ENCODE peak calls at places on chromosomes 7 and 10, in ten cellular contexts. One of them, this sample, is unnamed.

GRCh38 chr10:13089345-13089744 is 10.6 kb upstream of the OPTN start:
- DNase-seq in GM23338: no peak
- DNase-seq in adrenal gland: no peak
- DNase-seq in foreskin fibroblast: no peak
- DNase-seq in IMR-90: no peak
- DNase-seq in dorsolateral prefrontal cortex: no peak
- DNase-seq in breast epithelium: no peak
- DNase-seq in tibial artery: no peak
- DNase-seq in endodermal cell: no peak
- DNase-seq in heart right ventricle: no peak
- DNase-seq in this sample: no peak

GRCh38 chr10:5665380-5666323 is 743 bp downstream of the ASB13 start:
- DNase-seq in GM23338: peak; percentile 39
- DNase-seq in adrenal gland: peak; percentile 70
- DNase-seq in foreskin fibroblast: peak; percentile 65
- DNase-seq in IMR-90: no peak
- DNase-seq in dorsolateral prefrontal cortex: no peak
- DNase-seq in breast epithelium: no peak
- DNase-seq in tibial artery: no peak
- DNase-seq in endodermal cell: no peak
- DNase-seq in heart right ventricle: no peak
- DNase-seq in this sample: no peak

GRCh38 chr10:70055550-70055949 is 2.9 kb downstream of the MACROH2A2 start:
- DNase-seq in GM23338: no peak
- DNase-seq in adrenal gland: no peak
- DNase-seq in foreskin fibroblast: peak; percentile 53
- DNase-seq in IMR-90: peak; percentile 54
- DNase-seq in dorsolateral prefrontal cortex: no peak
- DNase-seq in breast epithelium: no peak
- DNase-seq in tibial artery: no peak
- DNase-seq in endodermal cell: no peak
- DNase-seq in heart right ventricle: no peak
- DNase-seq in this sample: peak; percentile 75

GRCh38 chr7:25158962-25159361 is 33.9 kb upstream of the CYCS start:
- DNase-seq in GM23338: no peak
- DNase-seq in adrenal gland: no peak
- DNase-seq in foreskin fibroblast: no peak
- DNase-seq in IMR-90: no peak
- DNase-seq in dorsolateral prefrontal cortex: no peak
- DNase-seq in breast epithelium: no peak
- DNase-seq in tibial artery: no peak
- DNase-seq in endodermal cell: no peak
- DNase-seq in heart right ventricle: no peak
- DNase-seq in this sample: no peak

GRCh38 chr10:34528320-34528719 is 286.8 kb downstream of the PARD3 start:
- DNase-seq in GM23338: peak; percentile 83
- DNase-seq in adrenal gland: peak; percentile 43
- DNase-seq in foreskin fibroblast: peak; percentile 69
- DNase-seq in IMR-90: peak; percentile 93
- DNase-seq in dorsolateral prefrontal cortex: no peak
- DNase-seq in breast epithelium: no peak
- DNase-seq in tibial artery: no peak
- DNase-seq in endodermal cell: peak; percentile 84
- DNase-seq in heart right ventricle: no peak
- DNase-seq in this sample: no peak

GRCh38 chr10:70776455-70777005 is 8.6 kb downstream of the TBATA start:
- DNase-seq in GM23338: no peak
- DNase-seq in adrenal gland: no peak
- DNase-seq in foreskin fibroblast: no peak
- DNase-seq in IMR-90: no peak
- DNase-seq in dorsolateral prefrontal cortex: no peak
- DNase-seq in breast epithelium: no peak
- DNase-seq in tibial artery: no peak
- DNase-seq in endodermal cell: peak; percentile 32
- DNase-seq in heart right ventricle: no peak
- DNase-seq in this sample: no peak

GRCh38 chr7:30171753-30172447 is 37.1 kb downstream of the MTURN start:
- DNase-seq in GM23338: no peak
- DNase-seq in adrenal gland: no peak
- DNase-seq in foreskin fibroblast: peak; percentile 66
- DNase-seq in IMR-90: peak; percentile 26
- DNase-seq in dorsolateral prefrontal cortex: no peak
- DNase-seq in breast epithelium: no peak
- DNase-seq in tibial artery: no peak
- DNase-seq in endodermal cell: no peak
- DNase-seq in heart right ventricle: no peak
- DNase-seq in this sample: no peak

GRCh38 chr7:85274452-85274851 is 87.6 kb upstream of the SEMA3D start:
- DNase-seq in GM23338: peak; percentile 14
- DNase-seq in adrenal gland: no peak
- DNase-seq in foreskin fibroblast: no peak
- DNase-seq in IMR-90: no peak
- DNase-seq in dorsolateral prefrontal cortex: no peak
- DNase-seq in breast epithelium: no peak
- DNase-seq in tibial artery: no peak
- DNase-seq in endodermal cell: no peak
- DNase-seq in heart right ventricle: no peak
- DNase-seq in this sample: no peak

GRCh38 chr10:119663866-119664698 is 12.9 kb downstream of the BAG3 start:
- DNase-seq in GM23338: no peak
- DNase-seq in adrenal gland: no peak
- DNase-seq in foreskin fibroblast: peak; percentile 43
- DNase-seq in IMR-90: no peak
- DNase-seq in dorsolateral prefrontal cortex: no peak
- DNase-seq in breast epithelium: no peak
- DNase-seq in tibial artery: no peak
- DNase-seq in endodermal cell: no peak
- DNase-seq in heart right ventricle: no peak
- DNase-seq in this sample: no peak

GRCh38 chr10:36683421-36683820 is 442.0 kb upstream of the ANKRD30A start:
- DNase-seq in GM23338: no peak
- DNase-seq in adrenal gland: no peak
- DNase-seq in foreskin fibroblast: no peak
- DNase-seq in IMR-90: no peak
- DNase-seq in dorsolateral prefrontal cortex: no peak
- DNase-seq in breast epithelium: no peak
- DNase-seq in tibial artery: no peak
- DNase-seq in endodermal cell: no peak
- DNase-seq in heart right ventricle: no peak
- DNase-seq in this sample: no peak

GRCh38 chr10:60281331-60281730 is 108.3 kb downstream of the ANK3 start:
- DNase-seq in GM23338: no peak
- DNase-seq in adrenal gland: no peak
- DNase-seq in foreskin fibroblast: peak; percentile 79
- DNase-seq in IMR-90: peak; percentile 80
- DNase-seq in dorsolateral prefrontal cortex: no peak
- DNase-seq in breast epithelium: no peak
- DNase-seq in tibial artery: no peak
- DNase-seq in endodermal cell: no peak
- DNase-seq in heart right ventricle: no peak
- DNase-seq in this sample: no peak

DNA sequence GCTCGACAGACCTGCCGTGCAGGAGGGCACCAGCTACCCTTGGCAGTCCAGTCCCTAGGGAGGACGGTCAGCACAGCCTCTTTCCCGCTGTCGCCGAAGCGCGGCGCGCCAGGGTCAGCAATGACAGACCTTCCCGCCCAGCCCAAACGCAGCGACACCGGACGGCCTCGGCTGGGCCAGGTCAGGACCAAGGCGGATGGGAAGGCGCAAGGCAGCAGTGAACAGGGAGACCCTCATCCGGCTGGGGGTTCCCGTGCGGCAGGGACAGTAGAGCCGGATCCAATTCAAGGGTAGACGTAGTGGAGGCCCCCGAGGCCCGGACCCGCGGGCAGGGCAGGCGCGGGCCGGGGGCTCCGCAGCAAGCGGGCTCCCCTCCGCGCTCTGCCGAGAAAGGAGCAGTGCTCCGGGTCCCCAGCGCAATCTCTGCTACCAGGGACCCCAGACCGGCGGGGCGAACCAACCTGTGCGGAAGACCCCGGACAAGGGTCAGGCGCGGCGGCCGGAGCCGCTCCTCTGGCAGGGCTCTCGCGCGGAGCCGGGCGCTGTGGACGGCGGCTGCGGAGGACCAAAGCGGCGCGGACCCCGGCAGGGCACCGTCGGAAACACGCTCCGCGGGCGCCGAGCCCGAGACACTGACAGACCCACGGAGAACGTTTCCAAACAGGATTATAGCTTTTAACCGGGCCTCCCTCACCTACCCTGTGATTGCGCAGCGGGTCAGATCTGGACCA is at the start of gene SEC31B:
- DNase-seq in GM23338: peak; percentile 76
- DNase-seq in adrenal gland: peak; percentile 66
- DNase-seq in foreskin fibroblast: peak; percentile 49
- DNase-seq in IMR-90: no peak
- DNase-seq in dorsolateral prefrontal cortex: peak; percentile 42
- DNase-seq in breast epithelium: no peak
- DNase-seq in tibial artery: no peak
- DNase-seq in endodermal cell: peak; percentile 92
- DNase-seq in heart right ventricle: peak; percentile 51
- DNase-seq in this sample: no peak
- H3K4me3 ChIP-seq in GM23338: peak within 1 kb of the TSS; percentile 74
- H3K4me3 ChIP-seq in adrenal gland: no peak within 1 kb of the TSS
- H3K4me3 ChIP-seq in foreskin fibroblast: peak within 1 kb of the TSS; percentile 39
- H3K4me3 ChIP-seq in IMR-90: peak within 1 kb of the TSS; percentile 10
- H3K4me3 ChIP-seq in dorsolateral prefrontal cortex: peak within 1 kb of the TSS; percentile 66
- H3K4me3 ChIP-seq in breast epithelium: peak within 1 kb of the TSS; percentile 38
- H3K4me3 ChIP-seq in tibial artery: peak within 1 kb of the TSS; percentile 39
- H3K4me3 ChIP-seq in endodermal cell: peak within 1 kb of the TSS; percentile 70
- H3K4me3 ChIP-seq in heart right ventricle: peak within 1 kb of the TSS; percentile 58
- H3K4me3 ChIP-seq in this sample: no peak within 1 kb of the TSS

DNA sequence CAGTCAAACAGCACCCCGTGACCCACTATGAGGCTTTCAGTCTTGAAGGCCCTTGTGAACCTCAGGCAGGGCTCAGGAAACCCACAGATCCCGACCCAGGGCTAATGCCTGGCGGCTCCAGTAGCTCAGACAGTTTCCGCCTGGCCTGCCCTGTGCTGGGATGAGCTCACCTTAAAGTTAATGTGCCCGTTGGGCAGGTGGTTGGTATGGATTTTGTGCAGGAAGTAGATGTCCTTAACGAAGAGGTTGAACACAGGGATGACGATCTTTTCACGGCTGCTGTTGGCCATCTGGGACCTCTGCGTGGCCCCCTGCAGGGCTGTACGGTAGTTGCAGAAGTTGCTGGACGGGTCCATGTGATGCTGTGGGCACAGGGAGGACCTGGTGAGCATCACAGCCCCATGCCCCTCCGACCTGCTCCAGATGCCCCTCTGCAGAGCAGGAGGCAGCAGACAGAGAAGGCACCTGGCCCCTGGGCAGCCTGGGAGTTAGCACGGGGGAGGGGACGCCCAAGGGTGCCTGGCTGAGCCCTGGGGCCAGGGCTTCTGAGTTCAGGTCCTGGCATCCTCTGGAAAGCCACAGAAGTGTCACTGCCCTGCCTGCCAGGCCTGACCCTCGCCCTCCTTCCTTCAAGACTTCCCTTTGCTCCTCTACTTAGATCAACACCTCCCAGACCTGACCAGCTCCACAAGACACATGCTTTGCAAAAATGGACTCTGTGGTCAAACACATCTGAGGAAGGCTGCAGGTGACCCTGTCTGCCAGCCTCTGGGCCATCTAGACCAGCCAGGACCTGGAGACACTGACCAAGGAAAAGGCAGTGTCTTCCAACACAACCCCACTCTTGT is 59.8 kb downstream of the CSGALNACT2 start:
- DNase-seq in GM23338: peak; percentile 42
- DNase-seq in adrenal gland: no peak
- DNase-seq in foreskin fibroblast: peak; percentile 45
- DNase-seq in IMR-90: no peak
- DNase-seq in dorsolateral prefrontal cortex: peak; percentile 17
- DNase-seq in breast epithelium: no peak
- DNase-seq in tibial artery: peak; percentile 14
- DNase-seq in endodermal cell: peak; percentile 70
- DNase-seq in heart right ventricle: peak; percentile 2
- DNase-seq in this sample: no peak
- TF ChIP-seq CTCF in GM23338: peak; percentile 49
- TF ChIP-seq CTCF in adrenal gland: no peak
- TF ChIP-seq CTCF in foreskin fibroblast: peak; percentile 53
- TF ChIP-seq CTCF in IMR-90: peak; percentile 33
- TF ChIP-seq CTCF in dorsolateral prefrontal cortex: no peak
- TF ChIP-seq CTCF in breast epithelium: no peak
- TF ChIP-seq CTCF in tibial artery: no peak
- TF ChIP-seq CTCF in endodermal cell: peak; percentile 67
- TF ChIP-seq CTCF in heart right ventricle: no peak
- TF ChIP-seq CTCF in this sample: peak; percentile 17

GRCh38 chr10:67296926-67297325 is 371.1 kb downstream of the LRRTM3 start:
- DNase-seq in GM23338: no peak
- DNase-seq in adrenal gland: no peak
- DNase-seq in foreskin fibroblast: no peak
- DNase-seq in IMR-90: no peak
- DNase-seq in dorsolateral prefrontal cortex: no peak
- DNase-seq in breast epithelium: no peak
- DNase-seq in tibial artery: no peak
- DNase-seq in endodermal cell: no peak
- DNase-seq in heart right ventricle: no peak
- DNase-seq in this sample: no peak
- H3K4me3 ChIP-seq in GM23338: no peak overlapping the region
- H3K4me3 ChIP-seq in adrenal gland: no peak overlapping the region
- H3K4me3 ChIP-seq in foreskin fibroblast: no peak overlapping the region
- H3K4me3 ChIP-seq in IMR-90: no peak overlapping the region
- H3K4me3 ChIP-seq in dorsolateral prefrontal cortex: no peak overlapping the region
- H3K4me3 ChIP-seq in breast epithelium: no peak overlapping the region
- H3K4me3 ChIP-seq in tibial artery: no peak overlapping the region
- H3K4me3 ChIP-seq in endodermal cell: no peak overlapping the region
- H3K4me3 ChIP-seq in heart right ventricle: no peak overlapping the region
- H3K4me3 ChIP-seq in this sample: no peak overlapping the region

DNA sequence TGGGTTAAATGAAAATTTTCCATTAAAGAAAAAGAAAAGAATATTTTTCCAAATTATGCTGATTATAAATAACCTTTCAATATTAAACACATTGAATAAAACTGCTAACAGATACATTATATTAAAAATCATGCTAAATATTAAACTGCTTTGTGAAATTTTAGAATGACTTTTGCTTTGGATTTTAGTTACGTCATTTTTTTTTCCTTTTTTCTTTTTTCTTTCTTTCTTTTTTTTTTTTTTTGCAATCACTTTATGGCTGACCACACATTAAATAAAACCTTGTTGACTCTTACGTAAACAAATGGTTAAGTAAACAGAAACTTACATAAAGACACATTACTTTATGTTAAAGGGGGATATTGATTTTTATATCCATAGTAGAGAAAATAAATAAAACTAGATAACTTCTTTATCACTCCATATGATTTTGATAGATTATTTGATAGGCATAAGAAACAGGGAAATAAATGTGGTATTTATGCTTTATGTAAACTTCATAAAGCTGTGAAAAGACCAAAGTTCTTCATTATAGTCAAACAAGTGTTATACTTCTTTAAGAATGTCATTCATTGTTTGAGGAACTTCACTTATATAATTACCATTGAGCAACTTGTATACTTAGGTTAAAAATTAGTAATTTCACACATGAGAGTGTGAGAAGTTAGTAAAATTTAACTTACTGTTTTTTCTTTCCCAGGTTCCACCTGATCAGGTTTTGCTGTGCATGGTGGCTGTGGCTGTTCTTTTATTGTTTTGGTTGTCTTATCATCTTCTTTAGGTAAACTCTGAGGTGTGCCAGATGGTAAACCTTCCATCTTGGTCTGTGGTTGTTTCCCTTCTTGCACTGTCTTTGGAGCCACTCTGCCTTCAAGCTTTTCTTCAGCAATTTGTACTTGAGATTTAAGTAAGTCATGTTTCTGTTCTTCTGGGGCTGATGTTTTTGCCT is 197.3 kb downstream of the PCLO start:
- DNase-seq in GM23338: no peak
- DNase-seq in adrenal gland: no peak
- DNase-seq in foreskin fibroblast: no peak
- DNase-seq in IMR-90: no peak
- DNase-seq in dorsolateral prefrontal cortex: no peak
- DNase-seq in breast epithelium: no peak
- DNase-seq in tibial artery: no peak
- DNase-seq in endodermal cell: no peak
- DNase-seq in heart right ventricle: no peak
- DNase-seq in this sample: no peak
- TF ChIP-seq CTCF in GM23338: no peak
- TF ChIP-seq CTCF in adrenal gland: no peak
- TF ChIP-seq CTCF in foreskin fibroblast: no peak
- TF ChIP-seq CTCF in IMR-90: no peak
- TF ChIP-seq CTCF in dorsolateral prefrontal cortex: no peak
- TF ChIP-seq CTCF in breast epithelium: no peak
- TF ChIP-seq CTCF in tibial artery: no peak
- TF ChIP-seq CTCF in endodermal cell: no peak
- TF ChIP-seq CTCF in heart right ventricle: no peak
- TF ChIP-seq CTCF in this sample: no peak